ENCODE peak calls at places on chromosomes 1 and 21, in ten cellular contexts. One of them, this sample, is unnamed. For H3K4me1, the result is how much of the 10 kb centered on the place peaks cover.

GRCh38 chr1:9302745-9303524 is 10.2 kb downstream of the SPSB1 start:
- DNase-seq in GM23338: no peak
- DNase-seq in K562: no peak
- DNase-seq in breast epithelium: peak
- DNase-seq in prostate gland: peak
- DNase-seq in stomach: no peak
- DNase-seq in Panc1: no peak
- DNase-seq in transverse colon: no peak
- DNase-seq in spleen: no peak
- DNase-seq in HCT116: peak
- DNase-seq in this sample: no peak

GRCh38 chr1:246001142-246001812 is 505.8 kb downstream of the SMYD3 start:
- DNase-seq in K562: no peak
- DNase-seq in breast epithelium: no peak
- DNase-seq in HCT116: no peak
- DNase-seq in stomach: no peak
- DNase-seq in spleen: no peak
- DNase-seq in GM23338: no peak
- DNase-seq in transverse colon: no peak
- DNase-seq in Panc1: no peak
- DNase-seq in prostate gland: no peak
- DNase-seq in this sample: no peak

GRCh38 chr1:77430966-77431735 is 149.3 kb downstream of the AK5 start:
- DNase-seq in transverse colon: no peak
- DNase-seq in HCT116: no peak
- DNase-seq in prostate gland: no peak
- DNase-seq in GM23338: no peak
- DNase-seq in breast epithelium: no peak
- DNase-seq in spleen: no peak
- DNase-seq in Panc1: no peak
- DNase-seq in K562: no peak
- DNase-seq in stomach: no peak
- DNase-seq in this sample: no peak

GRCh38 chr1:51792864-51793263 is 85.7 kb downstream of the NRDC start:
- DNase-seq in K562: no peak
- DNase-seq in GM23338: no peak
- DNase-seq in stomach: no peak
- DNase-seq in breast epithelium: no peak
- DNase-seq in Panc1: no peak
- DNase-seq in HCT116: no peak
- DNase-seq in spleen: no peak
- DNase-seq in prostate gland: no peak
- DNase-seq in transverse colon: no peak
- DNase-seq in this sample: no peak

GRCh38 chr1:20102875-20103274 is 16.5 kb downstream of the PLA2G2D start:
- DNase-seq in stomach: no peak
- DNase-seq in transverse colon: no peak
- DNase-seq in HCT116: no peak
- DNase-seq in spleen: no peak
- DNase-seq in prostate gland: no peak
- DNase-seq in Panc1: no peak
- DNase-seq in GM23338: no peak
- DNase-seq in K562: no peak
- DNase-seq in breast epithelium: no peak
- DNase-seq in this sample: no peak

GRCh38 chr1:46072975-46073374 is 59.5 kb downstream of the PIK3R3 start:
- DNase-seq in breast epithelium: no peak
- DNase-seq in transverse colon: no peak
- DNase-seq in spleen: no peak
- DNase-seq in HCT116: no peak
- DNase-seq in prostate gland: no peak
- DNase-seq in Panc1: no peak
- DNase-seq in stomach: no peak
- DNase-seq in K562: no peak
- DNase-seq in GM23338: no peak
- DNase-seq in this sample: no peak

GRCh38 chr1:22750671-22751016 is 40.0 kb downstream of the EPHB2 start:
- DNase-seq in transverse colon: no peak
- DNase-seq in spleen: no peak
- DNase-seq in K562: no peak
- DNase-seq in GM23338: no peak
- DNase-seq in breast epithelium: no peak
- DNase-seq in Panc1: no peak
- DNase-seq in prostate gland: peak
- DNase-seq in stomach: no peak
- DNase-seq in HCT116: no peak
- DNase-seq in this sample: no peak

GRCh38 chr1:78038491-78038939 is 7.3 kb upstream of the GIPC2 start:
- DNase-seq in GM23338: no peak
- DNase-seq in breast epithelium: no peak
- DNase-seq in Panc1: no peak
- DNase-seq in spleen: no peak
- DNase-seq in K562: no peak
- DNase-seq in transverse colon: no peak
- DNase-seq in stomach: no peak
- DNase-seq in HCT116: no peak
- DNase-seq in prostate gland: no peak
- DNase-seq in this sample: no peak

GRCh38 chr1:95023399-95024050 is 49.2 kb downstream of the ALG14 start:
- DNase-seq in transverse colon: no peak
- DNase-seq in K562: no peak
- DNase-seq in breast epithelium: no peak
- DNase-seq in HCT116: no peak
- DNase-seq in stomach: no peak
- DNase-seq in GM23338: no peak
- DNase-seq in prostate gland: no peak
- DNase-seq in spleen: no peak
- DNase-seq in Panc1: no peak
- DNase-seq in this sample: no peak

GRCh38 chr1:246210751-246211150 is 296.3 kb downstream of the SMYD3 start:
- DNase-seq in breast epithelium: no peak
- DNase-seq in prostate gland: no peak
- DNase-seq in spleen: no peak
- DNase-seq in stomach: no peak
- DNase-seq in transverse colon: no peak
- DNase-seq in GM23338: peak
- DNase-seq in HCT116: no peak
- DNase-seq in Panc1: no peak
- DNase-seq in K562: no peak
- DNase-seq in this sample: no peak

GRCh38 chr21:40373760-40374159 is 473.2 kb downstream of the DSCAM start:
- DNase-seq in Panc1: no peak
- DNase-seq in HCT116: no peak
- DNase-seq in spleen: no peak
- DNase-seq in prostate gland: no peak
- DNase-seq in transverse colon: no peak
- DNase-seq in breast epithelium: no peak
- DNase-seq in K562: no peak
- DNase-seq in GM23338: no peak
- DNase-seq in stomach: no peak
- DNase-seq in this sample: no peak

GRCh38 chr1:12585536-12585935 is 32.5 kb downstream of the DHRS3 start:
- DNase-seq in stomach: no peak
- DNase-seq in Panc1: no peak
- DNase-seq in breast epithelium: no peak
- DNase-seq in GM23338: no peak
- DNase-seq in spleen: no peak
- DNase-seq in prostate gland: no peak
- DNase-seq in K562: no peak
- DNase-seq in HCT116: no peak
- DNase-seq in transverse colon: no peak
- DNase-seq in this sample: no peak

GRCh38 chr1:12586171-12586942 is 31.7 kb downstream of the DHRS3 start:
- DNase-seq in Panc1: no peak
- DNase-seq in stomach: no peak
- DNase-seq in GM23338: no peak
- DNase-seq in breast epithelium: no peak
- DNase-seq in HCT116: no peak
- DNase-seq in K562: no peak
- DNase-seq in spleen: no peak
- DNase-seq in transverse colon: no peak
- DNase-seq in prostate gland: no peak
- DNase-seq in this sample: no peak

GRCh38 chr1:12587981-12588620 is 29.9 kb downstream of the DHRS3 start:
- DNase-seq in breast epithelium: no peak
- DNase-seq in spleen: no peak
- DNase-seq in HCT116: no peak
- DNase-seq in stomach: no peak
- DNase-seq in Panc1: no peak
- DNase-seq in GM23338: no peak
- DNase-seq in prostate gland: no peak
- DNase-seq in K562: no peak
- DNase-seq in transverse colon: no peak
- DNase-seq in this sample: no peak

GRCh38 chr1:12591267-12591938 is 26.6 kb downstream of the DHRS3 start:
- DNase-seq in K562: no peak
- DNase-seq in breast epithelium: peak
- DNase-seq in HCT116: no peak
- DNase-seq in Panc1: no peak
- DNase-seq in prostate gland: peak
- DNase-seq in stomach: no peak
- DNase-seq in transverse colon: peak
- DNase-seq in spleen: peak
- DNase-seq in GM23338: no peak
- DNase-seq in this sample: peak

GRCh38 chr1:12588695-12589094 is 29.3 kb downstream of the DHRS3 start:
- DNase-seq in spleen: no peak
- DNase-seq in transverse colon: no peak
- DNase-seq in prostate gland: no peak
- DNase-seq in HCT116: no peak
- DNase-seq in stomach: no peak
- DNase-seq in GM23338: no peak
- DNase-seq in K562: no peak
- DNase-seq in Panc1: no peak
- DNase-seq in breast epithelium: no peak
- DNase-seq in this sample: no peak
- H3K4me3 ChIP-seq in spleen: no peak
- H3K4me3 ChIP-seq in transverse colon: no peak
- H3K4me3 ChIP-seq in prostate gland: no peak
- H3K4me3 ChIP-seq in HCT116: no peak
- H3K4me3 ChIP-seq in stomach: no peak
- H3K4me3 ChIP-seq in GM23338: no peak
- H3K4me3 ChIP-seq in K562: no peak
- H3K4me3 ChIP-seq in Panc1: no peak
- H3K4me3 ChIP-seq in breast epithelium: no peak
- H3K4me3 ChIP-seq in this sample: no peak

GRCh38 chr1:48679868-48680267 is 96.8 kb downstream of the BEND5 start:
- DNase-seq in breast epithelium: no peak
- DNase-seq in spleen: no peak
- DNase-seq in GM23338: no peak
- DNase-seq in transverse colon: no peak
- DNase-seq in stomach: no peak
- DNase-seq in HCT116: no peak
- DNase-seq in K562: no peak
- DNase-seq in Panc1: no peak
- DNase-seq in prostate gland: no peak
- DNase-seq in this sample: no peak

GRCh38 chr1:48677306-48678287 is 99.1 kb downstream of the BEND5 start:
- DNase-seq in breast epithelium: peak
- DNase-seq in prostate gland: peak
- DNase-seq in transverse colon: peak
- DNase-seq in spleen: peak
- DNase-seq in GM23338: peak
- DNase-seq in HCT116: peak
- DNase-seq in Panc1: no peak
- DNase-seq in stomach: peak
- DNase-seq in K562: peak
- DNase-seq in this sample: peak

GRCh38 chr1:48680411-48681035 is 96.2 kb downstream of the BEND5 start:
- DNase-seq in transverse colon: no peak
- DNase-seq in GM23338: peak
- DNase-seq in K562: no peak
- DNase-seq in prostate gland: no peak
- DNase-seq in spleen: no peak
- DNase-seq in HCT116: no peak
- DNase-seq in stomach: no peak
- DNase-seq in Panc1: no peak
- DNase-seq in breast epithelium: no peak
- DNase-seq in this sample: no peak

GRCh38 chr1:48679107-48679506 is 97.6 kb downstream of the BEND5 start:
- DNase-seq in transverse colon: no peak
- DNase-seq in stomach: no peak
- DNase-seq in HCT116: no peak
- DNase-seq in K562: no peak
- DNase-seq in breast epithelium: no peak
- DNase-seq in GM23338: no peak
- DNase-seq in Panc1: no peak
- DNase-seq in spleen: no peak
- DNase-seq in prostate gland: no peak
- DNase-seq in this sample: no peak

DNA sequence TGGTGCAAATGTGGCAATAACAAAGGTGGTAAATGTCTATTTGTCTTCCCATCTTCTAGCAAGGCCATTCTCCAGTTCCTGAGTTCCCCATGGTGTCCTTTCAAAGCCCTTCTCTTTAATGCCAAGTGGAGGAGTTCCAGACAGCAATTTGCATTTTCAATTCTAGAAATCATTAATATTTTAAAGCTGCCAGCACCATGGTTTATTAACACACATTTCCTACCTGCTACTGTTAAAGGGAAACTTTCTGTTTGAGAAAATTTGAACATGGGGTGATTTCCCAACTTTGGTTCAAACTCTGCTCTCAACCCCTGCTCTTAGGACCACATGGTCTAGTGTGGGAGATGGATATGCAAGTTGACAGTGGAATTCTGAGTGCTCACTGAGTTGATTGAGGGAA is 98.0 kb downstream of the BEND5 start:
- DNase-seq in stomach: no peak
- DNase-seq in breast epithelium: no peak
- DNase-seq in Panc1: no peak
- DNase-seq in spleen: no peak
- DNase-seq in transverse colon: no peak
- DNase-seq in HCT116: no peak
- DNase-seq in K562: no peak
- DNase-seq in GM23338: no peak
- DNase-seq in prostate gland: no peak
- DNase-seq in this sample: no peak
- H3K4me1 ChIP-seq in stomach: under half
- H3K4me1 ChIP-seq in breast epithelium: under half
- H3K4me1 ChIP-seq in Panc1: under half
- H3K4me1 ChIP-seq in spleen: under half
- H3K4me1 ChIP-seq in transverse colon: under half
- H3K4me1 ChIP-seq in HCT116: under half
- H3K4me1 ChIP-seq in K562: under half
- H3K4me1 ChIP-seq in GM23338: under half
- H3K4me1 ChIP-seq in prostate gland: under half
- H3K4me1 ChIP-seq in this sample: under half

GRCh38 chr1:64745181-64745985 is 508 bp downstream of the RAVER2 start:
- DNase-seq in prostate gland: peak
- DNase-seq in HCT116: no peak
- DNase-seq in transverse colon: peak
- DNase-seq in stomach: peak
- DNase-seq in GM23338: peak
- DNase-seq in breast epithelium: no peak
- DNase-seq in K562: peak
- DNase-seq in Panc1: no peak
- DNase-seq in spleen: peak
- DNase-seq in this sample: peak
- TF ChIP-seq POLR2AphosphoS5 in prostate gland: peak
- TF ChIP-seq POLR2AphosphoS5 in HCT116: no peak
- TF ChIP-seq POLR2AphosphoS5 in transverse colon: peak
- TF ChIP-seq POLR2AphosphoS5 in stomach: no peak
- TF ChIP-seq POLR2AphosphoS5 in GM23338: peak
- TF ChIP-seq POLR2AphosphoS5 in breast epithelium: no peak
- TF ChIP-seq POLR2AphosphoS5 in K562: no peak
- TF ChIP-seq POLR2AphosphoS5 in Panc1: no peak
- TF ChIP-seq POLR2AphosphoS5 in spleen: no peak
- TF ChIP-seq POLR2AphosphoS5 in this sample: no peak

GRCh38 chr1:37635309-37635902 is 714 bp upstream of the RSPO1 start:
- DNase-seq in transverse colon: no peak
- DNase-seq in stomach: no peak
- DNase-seq in K562: no peak
- DNase-seq in Panc1: no peak
- DNase-seq in HCT116: no peak
- DNase-seq in prostate gland: no peak
- DNase-seq in breast epithelium: no peak
- DNase-seq in spleen: no peak
- DNase-seq in GM23338: no peak
- DNase-seq in this sample: no peak
- H3K4me3 ChIP-seq in transverse colon: no peak
- H3K4me3 ChIP-seq in stomach: no peak
- H3K4me3 ChIP-seq in K562: no peak
- H3K4me3 ChIP-seq in Panc1: no peak
- H3K4me3 ChIP-seq in HCT116: no peak
- H3K4me3 ChIP-seq in prostate gland: no peak
- H3K4me3 ChIP-seq in breast epithelium: no peak
- H3K4me3 ChIP-seq in spleen: no peak
- H3K4me3 ChIP-seq in GM23338: peak
- H3K4me3 ChIP-seq in this sample: no peak

This sample was measured in sigmoid colon.